ENCODE peak calls at places on chromosome X, in seven cellular contexts. U is EL, V is mesenchymal stem cell, K is kidney, A is ovary, D is LHCN-M2, W is H54. L is an unnamed sample.

GRCh38 chrX:13511557-13512330 is 57.7 kb upstream of the EGFL6 start:
- DNase-seq in U (peak; percentile 2), V (peak; percentile 18), K (no peak), A (no peak), D (no peak), W (no peak), L (no peak)

GRCh38 chrX:103488332-103488731 is 31.0 kb downstream of the RAB40A start:
- DNase-seq in U (peak; percentile 18), V (peak; percentile 25), K (no peak), A (no peak), D (peak; percentile 39), W (peak; percentile 5), L (peak; percentile 19)

GRCh38 chrX:44651347-44651746 is 108.7 kb upstream of the FUNDC1 start:
- DNase-seq in U (peak; percentile 3), V (no peak), K (no peak), A (no peak), D (no peak), W (no peak), L (no peak)

GRCh38 chrX:134294548-134294947 is 57.6 kb downstream of the CCDC160 start:
- DNase-seq in U (no peak), V (peak; percentile 0), K (no peak), A (no peak), D (peak; percentile 1), W (peak; percentile 2), L (no peak)

GRCh38 chrX:78958419-78959116 is 13.4 kb downstream of the P2RY10 start:
- DNase-seq in U (no peak), V (no peak), K (no peak), A (no peak), D (no peak), W (no peak), L (no peak)

GRCh38 chrX:41922694-41923171 is 621 bp downstream of the CASK start:
- DNase-seq in U (peak; percentile 19), V (peak; percentile 33), K (peak; percentile 73), A (peak; percentile 16), D (peak; percentile 21), W (no peak), L (peak; percentile 17)

GRCh38 chrX:112841114-112841819 is 636 bp upstream of the AMOT start:
- DNase-seq in U (no peak), V (peak; percentile 84), K (peak; percentile 94), A (peak; percentile 81), D (peak; percentile 49), W (peak; percentile 61), L (peak; percentile 88)

GRCh38 chrX:68658530-68658929 is 11.1 kb downstream of the STARD8 start:
- DNase-seq in U (peak; percentile 16), V (peak; percentile 40), K (peak; percentile 90), A (peak; percentile 25), D (peak; percentile 62), W (no peak), L (no peak)

GRCh38 chrX:111168314-111168713 is 72.3 kb downstream of the PAK3 start:
- DNase-seq in U (peak; percentile 0), V (peak; percentile 24), K (no peak), A (no peak), D (peak; percentile 1), W (no peak), L (no peak)

GRCh38 chrX:19174401-19175025 is 52.2 kb upstream of the ADGRG2 start:
- DNase-seq in U (peak; percentile 14), V (peak; percentile 7), K (no peak), A (no peak), D (peak; percentile 59), W (peak; percentile 13), L (no peak)

GRCh38 chrX:53318766-53319353 is 37.5 kb upstream of the IQSEC2 start:
- DNase-seq in U (no peak), V (no peak), K (no peak), A (no peak), D (no peak), W (no peak), L (no peak)

GRCh38 chrX:19440713-19441112 is 74.6 kb downstream of the MAP3K15 start:
- DNase-seq in U (peak; percentile 21), V (peak; percentile 26), K (no peak), A (no peak), D (peak; percentile 44), W (no peak), L (peak; percentile 77)

GRCh38 chrX:16610121-16610565 is 39.8 kb upstream of the S100G start:
- DNase-seq in U (peak; percentile 63), V (peak; percentile 14), K (no peak), A (no peak), D (peak; percentile 74), W (no peak), L (no peak)

GRCh38 chrX:39289827-39290226 is 488.6 kb downstream of the MID1IP1 start:
- DNase-seq in U (no peak), V (no peak), K (no peak), A (no peak), D (no peak), W (no peak), L (no peak)

GRCh38 chrX:39629001-39629400 is 468.8 kb downstream of the BCOR start:
- DNase-seq in U (no peak), V (no peak), K (no peak), A (no peak), D (no peak), W (no peak), L (no peak)

GRCh38 chrX:151722241-151722846 is 6.5 kb downstream of the FATE1 start:
- DNase-seq in U (peak; percentile 9), V (no peak), K (peak; percentile 67), A (no peak), D (no peak), W (no peak), L (no peak)

GRCh38 chrX:27619975-27620374 is 29.8 kb downstream of the DCAF8L2 start:
- DNase-seq in U (no peak), V (peak; percentile 14), K (no peak), A (no peak), D (no peak), W (no peak), L (no peak)

GRCh38 chrX:10828640-10829039 is 208.3 kb upstream of the MID1 start:
- DNase-seq in U (no peak), V (no peak), K (no peak), A (no peak), D (no peak), W (no peak), L (no peak)

GRCh38 chrX:17459008-17459407 is 84.0 kb downstream of the NHS start:
- DNase-seq in U (peak; percentile 33), V (no peak), K (no peak), A (peak; percentile 30), D (peak; percentile 27), W (no peak), L (peak; percentile 37)

GRCh38 chrX:104306180-104306579 is 51.4 kb upstream of the ESX1 start:
- DNase-seq in U (no peak), V (no peak), K (no peak), A (no peak), D (no peak), W (no peak), L (no peak)

GRCh38 chrX:150329888-150330287 is 33.2 kb upstream of the MAMLD1 start:
- DNase-seq in U (no peak), V (no peak), K (no peak), A (no peak), D (peak; percentile 53), W (no peak), L (no peak)

GRCh38 chrX:136028383-136028984 is 43.2 kb downstream of the SLC9A6 start:
- DNase-seq in U (peak; percentile 55), V (peak; percentile 74), K (no peak), A (no peak), D (peak; percentile 63), W (peak; percentile 7), L (no peak)

GRCh38 chrX:136126892-136127406 is 20.4 kb upstream of the FHL1 start:
- DNase-seq in U (no peak), V (peak; percentile 74), K (no peak), A (no peak), D (peak; percentile 24), W (no peak), L (no peak)

GRCh38 chrX:136146614-136147319 is 566 bp upstream of the FHL1 start:
- DNase-seq in U (no peak), V (peak; percentile 22), K (peak; percentile 73), A (peak; percentile 17), D (no peak), W (no peak), L (peak; percentile 47)

GRCh38 chrX:13131511-13132137 is 87.2 kb upstream of the FAM9C start:
- DNase-seq in U (no peak), V (peak; percentile 79), K (no peak), A (no peak), D (peak; percentile 51), W (no peak), L (no peak)

GRCh38 chrX:22690116-22690515 is 309.6 kb upstream of the DDX53 start:
- DNase-seq in U (peak; percentile 24), V (peak; percentile 8), K (no peak), A (no peak), D (no peak), W (no peak), L (no peak)

GRCh38 chrX:140764401-140764919 is 54.9 kb downstream of the LINC00632 start:
- DNase-seq in U (peak; percentile 56), V (peak; percentile 79), K (peak; percentile 71), A (no peak), D (peak; percentile 42), W (peak; percentile 26), L (peak; percentile 21)

GRCh38 chrX:78130396-78130795 is 9.1 kb downstream of the TAF9B start:
- DNase-seq in U (no peak), V (no peak), K (no peak), A (no peak), D (no peak), W (no peak), L (no peak)

GRCh38 chrX:49627030-49627777 is 28.4 kb downstream of the GAGE1 start:
- DNase-seq in U (no peak), V (no peak), K (no peak), A (no peak), D (no peak), W (peak; percentile 1), L (peak; percentile 51)

GRCh38 chrX:1242901-1243402 is 25.7 kb upstream of the CSF2RA start:
- DNase-seq in U (peak; percentile 36), V (no peak), K (peak; percentile 50), A (no peak), D (no peak), W (no peak), L (no peak)

GRCh38 chrX:65488496-65488895 is 46.1 kb downstream of the LAS1L start:
- DNase-seq in U (peak; percentile 33), V (peak; percentile 35), K (no peak), A (no peak), D (no peak), W (no peak), L (no peak)

GRCh38 chrX:107718156-107718621 is 57.4 kb downstream of the TSC22D3 start:
- DNase-seq in U (peak; percentile 73), V (peak; percentile 87), K (no peak), A (peak; percentile 74), D (peak; percentile 91), W (peak; percentile 38), L (peak; percentile 90)

GRCh38 chrX:146241902-146242301 is 424.3 kb downstream of the SLITRK2 start:
- DNase-seq in U (no peak), V (no peak), K (no peak), A (no peak), D (no peak), W (no peak), L (no peak)

GRCh38 chrX:40299502-40300118 is 201.9 kb upstream of the BCOR start:
- DNase-seq in U (no peak), V (no peak), K (no peak), A (no peak), D (no peak), W (no peak), L (no peak)

GRCh38 chrX:150543230-150544155 is 24.9 kb upstream of the MTM1 start:
- DNase-seq in U (no peak), V (no peak), K (no peak), A (no peak), D (no peak), W (no peak), L (no peak)